ENCODE peak calls at places on chromosomes 7 and 10, in five cellular contexts. H, W, X, M and S are unnamed samples.

GRCh38 chr7:85554294-85554877 is 367.5 kb upstream of the SEMA3D start:
- DNase-seq in M (no peak), W (peak; percentile 1), X (no peak), H (no peak), S (peak; percentile 32)

GRCh38 chr7:155586843-155587440 is 40.6 kb upstream of the CNPY1 start:
- DNase-seq in H (no peak), M (no peak), W (no peak), X (no peak), S (no peak)

GRCh38 chr10:34906021-34906965 is 91.2 kb upstream of the PARD3 start:
- DNase-seq in M (peak; percentile 63), W (peak; percentile 72), X (no peak), H (no peak), S (no peak)

GRCh38 chr10:103241262-103242011 is 4.2 kb upstream of the RPEL1 start:
- DNase-seq in H (peak; percentile 92), M (peak; percentile 81), W (no peak), X (peak; percentile 89), S (no peak)

GRCh38 chr10:44986670-44987069 is 8.1 kb upstream of the DEPP1 start:
- DNase-seq in W (no peak), H (no peak), M (no peak), X (no peak), S (no peak)

GRCh38 chr10:116802474-116802873 is 46.8 kb upstream of the ENO4 start:
- DNase-seq in W (peak; percentile 65), H (no peak), X (no peak), M (no peak), S (no peak)

GRCh38 chr7:3978839-3979238 is 677.8 kb downstream of the SDK1 start:
- DNase-seq in W (no peak), M (no peak), X (no peak), H (no peak), S (no peak)

GRCh38 chr10:78931333-78932083 is 137.3 kb upstream of the ZMIZ1 start:
- DNase-seq in W (peak; percentile 62), H (peak; percentile 41), X (no peak), M (no peak), S (peak; percentile 87)

GRCh38 chr10:105243381-105243780 is 602.3 kb downstream of the SORCS3 start:
- DNase-seq in W (no peak), H (no peak), X (no peak), M (no peak), S (no peak)

GRCh38 chr10:101304316-101304715 is 49.6 kb upstream of the BTRC start:
- DNase-seq in M (no peak), X (no peak), W (no peak), H (no peak), S (no peak)

GRCh38 chr10:822197-822596 is 109.3 kb downstream of the LARP4B start:
- DNase-seq in M (no peak), H (no peak), X (no peak), W (no peak), S (no peak)

GRCh38 chr7:117273325-117274292 is 49.2 kb downstream of the WNT2 start:
- DNase-seq in H (no peak), W (no peak), M (no peak), X (no peak), S (no peak)

GRCh38 chr10:15200626-15201025 is 32.1 kb upstream of the NMT2 start:
- DNase-seq in X (no peak), M (no peak), W (peak; percentile 46), H (no peak), S (no peak)

GRCh38 chr7:23918856-23919255 is 208.8 kb downstream of the STK31 start:
- DNase-seq in H (no peak), M (no peak), W (no peak), X (no peak), S (peak; percentile 66)

GRCh38 chr10:117754770-117755510 is 212.4 kb downstream of the EMX2 start:
- DNase-seq in H (no peak), X (no peak), M (no peak), W (no peak), S (no peak)

GRCh38 chr10:132469197-132469942 is 68.2 kb upstream of the INPP5A start:
- DNase-seq in M (no peak), W (no peak), H (no peak), X (no peak), S (no peak)

GRCh38 chr10:51063659-51064535 is 10.4 kb upstream of the PRKG1 start:
- DNase-seq in X (no peak), M (no peak), W (no peak), H (no peak), S (peak; percentile 30)

GRCh38 chr10:31219321-31219720 is 99.7 kb upstream of the ZEB1 start:
- DNase-seq in H (no peak), M (no peak), W (no peak), X (no peak), S (no peak)

GRCh38 chr7:65338346-65338745 is 35.3 kb upstream of the ZNF92 start:
- DNase-seq in X (no peak), W (no peak), H (no peak), M (no peak), S (no peak)

DNA sequence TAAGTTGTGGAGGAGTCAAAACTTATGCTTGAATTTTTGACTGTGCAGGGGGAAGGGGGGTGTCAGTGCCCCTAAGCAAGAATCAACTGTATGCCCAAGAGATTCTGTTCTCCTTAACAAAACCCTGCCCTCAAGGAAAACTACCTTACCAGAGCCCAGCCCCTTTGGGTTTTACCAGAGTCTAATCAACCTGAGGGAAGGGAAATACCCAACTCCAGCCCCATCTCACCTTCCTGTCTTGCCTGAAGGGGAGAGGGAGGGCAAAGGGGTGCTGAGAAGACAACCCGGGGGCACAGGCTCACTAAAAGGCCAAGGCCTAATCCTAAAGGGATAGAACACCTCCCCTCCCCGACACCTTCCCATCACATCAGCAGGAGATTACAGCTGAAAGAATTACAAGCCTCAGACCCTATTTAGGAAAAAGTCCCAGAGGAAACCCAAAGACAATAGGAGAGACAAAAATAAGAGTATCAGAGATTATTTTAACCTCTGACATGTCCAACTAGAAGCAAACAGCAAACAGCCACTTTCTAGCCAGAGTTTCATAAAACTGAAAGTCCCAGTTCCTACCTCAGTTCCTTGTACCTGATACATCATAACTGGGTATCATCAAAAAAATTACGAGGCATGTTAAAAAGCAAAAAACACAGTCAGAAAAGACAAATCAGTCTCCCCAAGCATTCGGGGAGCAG is 26.8 kb upstream of the C7orf33 start:
- DNase-seq in H (no peak), X (no peak), M (no peak), W (no peak), S (no peak)
- H3K4me3 ChIP-seq in H (no peak overlapping the region), X (no peak overlapping the region), M (no peak overlapping the region), W (no peak overlapping the region), S (no peak overlapping the region)

GRCh38 chr7:2870471-2870941 is 26.4 kb upstream of the GNA12 start:
- DNase-seq in M (peak; percentile 61), H (peak; percentile 61), X (peak; percentile 62), W (peak; percentile 82), S (peak; percentile 34)
- H3K4me3 ChIP-seq in M (no peak overlapping the region), H (no peak overlapping the region), X (no peak overlapping the region), W (no peak overlapping the region), S (no peak overlapping the region)

DNA sequence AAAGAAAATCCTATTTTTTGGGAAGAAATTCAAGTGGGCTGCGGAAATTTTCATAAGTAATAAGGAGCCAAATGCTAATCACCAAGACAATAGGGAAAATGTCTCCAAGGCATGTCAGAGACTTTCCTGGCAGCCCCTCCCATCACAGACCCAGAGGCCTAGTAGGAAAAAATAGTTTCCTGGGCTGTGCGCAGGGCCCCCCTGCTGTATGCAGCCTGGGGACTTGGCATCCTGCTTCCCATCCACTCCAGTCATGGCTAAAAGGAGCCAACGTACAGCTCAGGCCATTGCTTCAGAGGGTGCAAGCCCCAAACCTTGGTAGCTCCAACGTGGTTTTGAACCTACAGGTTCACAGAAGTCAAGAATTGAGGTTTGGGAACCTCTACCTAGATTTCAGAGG is 12.8 kb upstream of the POT1 start:
- DNase-seq in M (no peak), W (no peak), X (no peak), H (no peak), S (no peak)
- H3K4me3 ChIP-seq in M (no peak overlapping the region), W (no peak overlapping the region), X (no peak overlapping the region), H (no peak overlapping the region), S (no peak overlapping the region)

DNA sequence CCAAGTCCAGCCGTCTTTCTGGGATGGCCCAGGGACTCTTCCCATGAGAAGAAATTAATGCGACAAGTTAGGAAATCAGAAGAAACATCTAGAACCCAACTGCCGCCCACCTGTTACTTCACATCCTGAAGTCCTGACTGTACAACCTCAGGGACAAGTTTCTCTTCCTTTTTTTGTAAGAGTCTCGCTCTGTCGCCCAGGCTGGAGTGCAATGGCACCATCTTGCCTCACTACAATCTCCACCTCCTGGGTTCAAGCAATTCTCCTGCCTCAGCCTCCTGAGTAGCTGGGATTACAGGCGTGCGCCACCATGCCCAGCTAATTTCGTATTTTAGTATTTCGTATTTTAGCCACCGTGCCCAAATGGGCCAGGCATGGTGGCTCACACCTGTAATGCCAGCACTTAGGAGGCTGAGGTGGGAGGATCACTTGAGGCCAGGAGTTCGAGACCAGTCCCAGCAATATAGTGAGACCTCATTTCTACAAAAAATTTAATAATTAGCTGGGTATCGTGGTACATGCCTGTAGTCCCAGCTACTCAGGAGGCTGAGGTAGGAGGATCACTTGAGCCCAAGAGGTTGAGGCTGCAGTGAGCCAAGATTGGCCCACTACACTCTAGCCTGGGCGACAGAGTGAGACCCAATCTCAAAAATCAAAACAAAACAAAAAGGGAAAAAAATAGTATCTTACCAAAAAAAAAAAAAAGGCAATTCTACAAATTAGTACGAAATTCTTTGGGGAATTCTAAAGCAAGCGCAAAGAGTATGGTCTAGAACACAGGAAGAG is 20.8 kb downstream of the LAT2 start:
- DNase-seq in X (no peak), W (peak; percentile 4), H (no peak), M (no peak), S (no peak)
- H3K4me3 ChIP-seq in X (no peak overlapping the region), W (no peak overlapping the region), H (no peak overlapping the region), M (no peak overlapping the region), S (no peak overlapping the region)

GRCh38 chr7:1669954-1670893 is at the start of gene ELFN1:
- DNase-seq in M (no peak), X (peak; percentile 17), H (no peak), W (peak; percentile 96), S (no peak)
- H3K4me3 ChIP-seq in M (no peak within 1 kb of the TSS), X (no peak within 1 kb of the TSS), H (no peak within 1 kb of the TSS), W (peak within 1 kb of the TSS; percentile 67), S (peak within 1 kb of the TSS; percentile 43)

DNA sequence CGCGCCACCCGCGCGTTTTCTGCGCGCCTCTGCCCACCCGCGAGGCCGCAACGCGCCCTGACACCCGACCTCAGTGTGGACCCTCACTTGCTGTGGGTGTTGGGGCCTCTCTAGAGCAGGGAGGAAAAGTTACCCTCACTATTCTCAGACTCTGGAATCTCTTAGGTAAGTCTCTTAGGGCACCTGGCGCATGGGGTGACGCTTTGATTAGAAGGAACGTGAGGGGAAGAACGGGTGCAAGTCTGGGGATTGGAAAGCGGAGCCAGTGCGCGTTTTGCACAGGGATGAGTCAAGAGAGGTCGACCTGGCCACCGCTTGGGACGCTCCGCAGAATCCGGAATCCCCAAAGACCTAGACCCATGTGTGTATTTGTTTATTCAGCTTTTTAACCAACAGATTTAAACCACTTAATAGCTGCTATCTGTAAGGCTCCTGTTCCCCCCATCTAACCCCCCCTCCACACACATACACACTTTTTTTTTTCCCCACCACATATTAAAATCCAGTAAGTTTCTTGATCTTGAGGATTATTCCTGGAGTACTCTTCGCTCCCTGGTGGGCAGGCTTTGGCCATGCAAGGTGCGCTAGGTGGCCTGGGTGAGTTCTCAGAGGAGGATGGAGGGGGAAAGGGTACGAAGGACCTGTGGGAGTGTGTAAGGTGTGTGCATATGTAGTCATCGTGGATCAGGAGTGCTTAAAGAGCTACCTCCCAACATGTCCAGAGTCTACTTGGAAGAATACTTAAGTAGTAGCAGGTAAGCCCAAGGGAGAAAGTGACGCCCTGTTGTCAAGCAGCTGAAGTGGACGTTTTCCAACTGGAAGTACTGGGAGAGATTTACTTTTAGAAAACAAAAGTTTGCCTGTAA is 169.1 kb upstream of the PPP1R3A start:
- DNase-seq in W (peak; percentile 49), X (peak; percentile 55), H (peak; percentile 21), M (no peak), S (no peak)
- H3K4me3 ChIP-seq in W (peak overlapping the region; percentile 62), X (peak overlapping the region; percentile 6), H (peak overlapping the region; percentile 65), M (peak overlapping the region; percentile 10), S (peak overlapping the region; percentile 77)